ENCODE peak calls at places on chromosomes 6 and 20, in eight cellular contexts. W, O, M, L, C, B, J and V are unnamed samples.

GRCh38 chr6:154923199-154923869 is 71.8 kb upstream of the TIAM2 start:
- DNase-seq in W (no peak), O (no peak), M (no peak), L (no peak), C (no peak), B (no peak), J (no peak), V (no peak)

GRCh38 chr20:17759449-17759848 is 59.7 kb downstream of the BANF2 start:
- DNase-seq in W (no peak), O (no peak), M (no peak), L (no peak), C (no peak), B (no peak), J (no peak), V (no peak)

GRCh38 chr6:154230910-154231595 is 125.5 kb downstream of the IPCEF1 start:
- DNase-seq in W (no peak), O (no peak), M (no peak), L (no peak), C (no peak), B (no peak), J (no peak), V (no peak)

GRCh38 chr6:49556429-49556837 is 6.0 kb downstream of the C6orf141 start:
- DNase-seq in W (peak; percentile 87), O (peak; percentile 87), M (peak; percentile 31), L (peak; percentile 63), C (no peak), B (no peak), J (no peak), V (peak; percentile 9)

GRCh38 chr6:158207452-158207788 is 39.3 kb downstream of the GTF2H5 start:
- DNase-seq in W (no peak), O (no peak), M (no peak), L (no peak), C (no peak), B (no peak), J (no peak), V (no peak)

GRCh38 chr6:159691963-159692287 is 1.1 kb downstream of the SOD2 start:
- DNase-seq in W (no peak), O (no peak), M (peak; percentile 32), L (no peak), C (no peak), B (no peak), J (no peak), V (peak; percentile 37)

GRCh38 chr20:12925214-12925755 is 83.5 kb upstream of the SPTLC3 start:
- DNase-seq in W (peak; percentile 88), O (peak; percentile 74), M (peak; percentile 55), L (peak; percentile 44), C (no peak), B (peak; percentile 35), J (no peak), V (peak; percentile 56)

GRCh38 chr6:63683071-63683603 is 47.5 kb downstream of the PHF3 start:
- DNase-seq in W (no peak), O (no peak), M (no peak), L (no peak), C (no peak), B (no peak), J (no peak), V (no peak)

GRCh38 chr6:159988983-159989454 is 20.1 kb downstream of the IGF2R start:
- DNase-seq in W (no peak), O (no peak), M (no peak), L (no peak), C (no peak), B (no peak), J (no peak), V (peak; percentile 80)

GRCh38 chr6:15305496-15305895 is 59.6 kb downstream of the JARID2 start:
- DNase-seq in W (no peak), O (no peak), M (no peak), L (no peak), C (no peak), B (no peak), J (no peak), V (no peak)

GRCh38 chr6:11430036-11430435 is 107.5 kb upstream of the TMEM170B start:
- DNase-seq in W (no peak), O (no peak), M (no peak), L (no peak), C (no peak), B (no peak), J (no peak), V (no peak)

GRCh38 chr6:72321741-72322140 is 300.1 kb upstream of the KCNQ5 start:
- DNase-seq in W (no peak), O (no peak), M (no peak), L (no peak), C (no peak), B (no peak), J (no peak), V (no peak)

DNA sequence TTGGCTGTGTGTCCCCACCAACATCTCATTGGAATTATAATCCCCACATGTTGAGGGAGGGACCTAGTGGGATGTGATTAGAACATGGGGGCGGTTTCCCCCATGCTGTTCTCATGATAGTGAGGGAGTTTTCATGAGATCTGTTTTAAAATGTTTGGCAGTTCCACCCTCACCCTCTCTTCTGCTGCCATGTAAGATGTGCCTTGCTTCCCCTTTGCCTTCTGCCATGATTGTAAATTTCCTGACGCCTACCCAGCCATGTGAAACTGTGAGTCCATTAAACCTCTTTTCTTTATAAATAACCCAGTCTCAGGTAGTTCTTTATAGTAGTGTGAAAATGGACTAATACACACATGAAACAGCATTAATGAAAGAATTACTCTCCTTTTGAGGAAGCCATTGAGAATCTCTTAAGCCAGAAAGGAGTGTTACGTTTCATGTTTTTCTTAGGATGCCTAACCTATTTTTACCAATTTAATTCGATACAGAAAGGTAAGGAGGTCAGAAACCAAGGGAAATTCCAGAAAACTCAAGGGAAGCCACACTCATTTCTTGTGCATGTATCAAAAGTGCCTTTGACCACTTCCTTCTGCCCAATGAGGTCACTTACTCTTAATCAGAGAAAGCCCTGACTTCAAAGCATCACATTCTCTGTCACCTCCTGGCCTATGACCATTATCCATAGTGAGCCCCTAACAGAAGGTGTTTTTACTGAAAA is 24.7 kb upstream of the HINT3 start:
- DNase-seq in W (no peak), O (no peak), M (no peak), L (no peak), C (no peak), B (no peak), J (no peak), V (no peak)
- TF ChIP-seq POLR2A in W (no peak), O (no peak), M (no peak), L (no peak), C (no peak), B (no peak), J (no peak), V (no peak)

GRCh38 chr6:138593100-138593877 is 94.0 kb upstream of the NHSL1 start:
- DNase-seq in W (peak; percentile 79), O (peak; percentile 68), M (peak; percentile 75), L (peak; percentile 45), C (peak; percentile 4), B (peak; percentile 30), J (peak; percentile 30), V (no peak)
- TF ChIP-seq POLR2A in W (no peak), O (peak; percentile 25), M (no peak), L (no peak), C (no peak), B (no peak), J (no peak), V (no peak)

GRCh38 chr6:167093922-167094432 is 28.9 kb upstream of the CCR6 start:
- DNase-seq in W (no peak), O (no peak), M (no peak), L (peak; percentile 62), C (no peak), B (no peak), J (no peak), V (no peak)
- TF ChIP-seq POLR2A in W (no peak), O (no peak), M (no peak), L (no peak), C (no peak), B (no peak), J (no peak), V (no peak)

GRCh38 chr6:156778615-156779205 is 1.5 kb downstream of the ARID1B start:
- DNase-seq in W (peak; percentile 42), O (peak; percentile 68), M (peak; percentile 67), L (peak; percentile 65), C (no peak), B (peak; percentile 56), J (peak; percentile 39), V (peak; percentile 80)
- TF ChIP-seq POLR2A in W (peak; percentile 28), O (no peak), M (no peak), L (no peak), C (no peak), B (no peak), J (peak; percentile 34), V (peak; percentile 21)

DNA sequence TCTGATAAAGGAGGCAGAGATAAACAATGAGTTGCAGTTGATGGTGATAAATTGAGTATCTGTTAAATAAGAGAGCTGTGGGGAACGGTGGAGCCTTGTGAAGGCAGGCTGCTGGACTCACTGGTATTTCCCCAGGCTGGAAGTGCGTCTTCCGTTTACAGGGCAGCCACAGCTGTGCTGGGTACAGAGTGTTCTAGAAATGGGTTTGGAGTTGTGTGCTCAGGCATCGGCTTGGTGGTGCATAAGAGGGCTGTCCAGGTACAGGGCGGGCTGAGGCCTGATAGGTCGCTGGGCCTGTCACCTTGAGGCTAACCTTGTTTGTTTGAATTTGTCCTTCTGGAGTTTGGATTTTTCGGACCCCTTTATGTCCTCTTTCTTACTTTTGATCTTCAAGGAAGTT is 39.3 kb downstream of the ARID1B start:
- DNase-seq in W (no peak), O (peak; percentile 69), M (no peak), L (peak; percentile 35), C (no peak), B (peak; percentile 74), J (no peak), V (peak; percentile 41)
- TF ChIP-seq POLR2A in W (no peak), O (no peak), M (no peak), L (no peak), C (no peak), B (no peak), J (no peak), V (no peak)